ENCODE peak calls at places on chromosomes 6 and 20, in six cellular contexts. J, I, Z, Y, C and O are unnamed samples.

GRCh38 chr20:48959902-48960550 is 38.5 kb downstream of the ARFGEF2 start:
- DNase-seq in J (no peak), I (no peak), Z (peak; percentile 57), Y (no peak), C (no peak), O (no peak)

GRCh38 chr6:40695114-40695513 is 108.0 kb upstream of the LRFN2 start:
- DNase-seq in J (no peak), I (no peak), Z (peak; percentile 9), Y (no peak), C (no peak), O (no peak)

GRCh38 chr6:76803038-76803580 is 660.2 kb downstream of the HTR1B start:
- DNase-seq in J (no peak), I (no peak), Z (peak; percentile 32), Y (no peak), C (no peak), O (no peak)

GRCh38 chr20:32493356-32493755 is 91.8 kb downstream of the NOL4L start:
- DNase-seq in J (no peak), I (no peak), Z (no peak), Y (no peak), C (no peak), O (no peak)

GRCh38 chr6:73349311-73349710 is 4.8 kb downstream of the DPPA5 start:
- DNase-seq in J (no peak), I (no peak), Z (no peak), Y (no peak), C (no peak), O (no peak)

GRCh38 chr6:42021847-42022754 is 28.2 kb upstream of the TAF8 start:
- DNase-seq in J (no peak), I (peak; percentile 36), Z (no peak), Y (no peak), C (no peak), O (no peak)

GRCh38 chr6:97175806-97176205 is 107.2 kb downstream of the MMS22L start:
- DNase-seq in J (no peak), I (no peak), Z (no peak), Y (no peak), C (no peak), O (no peak)

GRCh38 chr20:49568491-49569151 is 684 bp upstream of the PTGIS start:
- DNase-seq in J (no peak), I (no peak), Z (no peak), Y (no peak), C (no peak), O (no peak)

GRCh38 chr6:137852346-137852745 is 14.7 kb upstream of the TNFAIP3 start:
- DNase-seq in J (no peak), I (no peak), Z (no peak), Y (no peak), C (no peak), O (no peak)

GRCh38 chr20:40797425-40797824 is 108.4 kb upstream of the MAFB start:
- DNase-seq in J (no peak), I (no peak), Z (peak; percentile 22), Y (no peak), C (peak; percentile 36), O (no peak)

GRCh38 chr20:25103526-25103925 is 21.6 kb upstream of the VSX1 start:
- DNase-seq in J (no peak), I (no peak), Z (no peak), Y (no peak), C (no peak), O (no peak)

GRCh38 chr20:46293084-46293483 is 15.2 kb downstream of the CDH22 start:
- DNase-seq in J (no peak), I (no peak), Z (peak; percentile 71), Y (no peak), C (no peak), O (no peak)

GRCh38 chr20:62500237-62500864 is 24.6 kb upstream of the GATA5 start:
- DNase-seq in J (no peak), I (peak; percentile 86), Z (peak; percentile 79), Y (peak; percentile 83), C (peak; percentile 19), O (peak; percentile 88)

GRCh38 chr20:63968928-63969760 is 586 bp downstream of the ZNF512B start:
- DNase-seq in J (no peak), I (no peak), Z (peak; percentile 39), Y (no peak), C (peak; percentile 23), O (peak; percentile 46)